ENCODE peak calls at places on chromosomes 1 and 21, in six cellular contexts. M is LoVo; A is AG10803; X is stimulated activated CD8-positive, alpha-beta memory T cell treated with anti-CD3 and anti-CD28 coated beads, Interleukin-7, amount 100 ng/mL, for 1 hour; L is stimulated activated CD4-positive, alpha-beta T cell treated with anti-CD3 and anti-CD28 coated beads, Interleukin-1b, Interleukin-23, amount 100 ng/mL, for 48 hours; V is thoracic aorta. E is an unnamed sample.

GRCh38 chr1:75130312-75130677 is 3.9 kb upstream of the LHX8 start:
- DNase-seq in M (no peak), A (no peak), X (no peak), L (no peak), V (no peak), E (no peak)

GRCh38 chr1:17065667-17066066 is 11.8 kb upstream of the SDHB start:
- DNase-seq in M (no peak), A (no peak), X (no peak), L (no peak), V (no peak), E (no peak)

GRCh38 chr1:46456411-46456963 is 33.1 kb upstream of the DMBX1 start:
- DNase-seq in M (no peak), A (peak), X (no peak), L (no peak), V (no peak), E (no peak)

GRCh38 chr1:224565611-224566406 is 50.3 kb upstream of the CNIH3 start:
- DNase-seq in M (no peak), A (no peak), X (no peak), L (no peak), V (no peak), E (no peak)

GRCh38 chr1:77796695-77797405 is 17.4 kb downstream of the MIGA1 start:
- DNase-seq in M (no peak), A (no peak), X (no peak), L (no peak), V (no peak), E (no peak)

GRCh38 chr1:30786264-30786991 is 28.9 kb upstream of the LAPTM5 start:
- DNase-seq in M (no peak), A (no peak), X (no peak), L (no peak), V (no peak), E (no peak)

GRCh38 chr21:14545906-14546480 is at the start of gene SAMSN1:
- DNase-seq in M (no peak), A (no peak), X (peak), L (peak), V (no peak), E (peak)

GRCh38 chr1:164524810-164525209 is 34.2 kb upstream of the PBX1 start:
- DNase-seq in M (no peak), A (peak), X (no peak), L (no peak), V (no peak), E (no peak)

GRCh38 chr1:3863231-3863935 is 6.1 kb downstream of the DFFB start:
- DNase-seq in M (no peak), A (no peak), X (no peak), L (no peak), V (no peak), E (no peak)

GRCh38 chr1:55478742-55479141 is 263.6 kb upstream of the USP24 start:
- DNase-seq in M (peak), A (peak), X (no peak), L (no peak), V (no peak), E (no peak)

GRCh38 chr1:173411835-173412742 is 65.0 kb upstream of the PRDX6 start:
- DNase-seq in M (peak), A (peak), X (no peak), L (no peak), V (no peak), E (no peak)

GRCh38 chr1:55700359-55701130 is 485.4 kb upstream of the USP24 start:
- DNase-seq in M (no peak), A (peak), X (no peak), L (no peak), V (no peak), E (no peak)

GRCh38 chr21:45330075-45330781 is 42.5 kb upstream of the POFUT2 start:
- DNase-seq in M (peak), A (peak), X (no peak), L (no peak), V (no peak), E (no peak)

GRCh38 chr1:34970220-34970735 is 14.9 kb downstream of the TMEM35B start:
- DNase-seq in M (no peak), A (peak), X (no peak), L (no peak), V (no peak), E (no peak)

GRCh38 chr1:66300986-66301451 is 232.9 kb upstream of the SGIP1 start:
- DNase-seq in M (peak), A (peak), X (no peak), L (peak), V (no peak), E (peak)

GRCh38 chr1:17207966-17208418 is 3.1 kb downstream of the PADI1 start:
- DNase-seq in M (peak), A (peak), X (no peak), L (peak), V (no peak), E (no peak)

GRCh38 chr1:187157115-187157514 is 328.4 kb downstream of the PLA2G4A start:
- DNase-seq in M (no peak), A (no peak), X (no peak), L (no peak), V (no peak), E (no peak)

GRCh38 chr21:45478816-45479669 is 63.2 kb downstream of the SLC19A1 start:
- DNase-seq in M (no peak), A (no peak), X (no peak), L (no peak), V (no peak), E (no peak)

GRCh38 chr1:150561830-150562367 is 12.7 kb downstream of the ADAMTSL4 start:
- DNase-seq in M (peak), A (peak), X (peak), L (peak), V (peak), E (peak)

GRCh38 chr1:198879711-198880306 is 241.0 kb downstream of the PTPRC start:
- DNase-seq in M (no peak), A (no peak), X (no peak), L (no peak), V (no peak), E (no peak)

GRCh38 chr21:15754640-15755039 is 24.9 kb downstream of the USP25 start:
- DNase-seq in M (no peak), A (peak), X (no peak), L (no peak), V (no peak), E (no peak)

GRCh38 chr1:200099040-200099439 is 71.5 kb downstream of the NR5A2 start:
- DNase-seq in M (no peak), A (peak), X (no peak), L (no peak), V (no peak), E (no peak)

GRCh38 chr21:28309596-28309995 is 683.1 kb downstream of the LTN1 start:
- DNase-seq in M (no peak), A (no peak), X (no peak), L (no peak), V (no peak), E (no peak)

GRCh38 chr1:55362558-55362957 is 147.4 kb upstream of the USP24 start:
- DNase-seq in M (no peak), A (peak), X (no peak), L (no peak), V (no peak), E (no peak)

GRCh38 chr21:34983680-34984086 is 65.4 kb downstream of the RUNX1 start:
- DNase-seq in M (no peak), A (peak), X (peak), L (peak), V (no peak), E (peak)

GRCh38 chr1:24236170-24237045 is 49.3 kb upstream of the IFNLR1 start:
- DNase-seq in M (peak), A (peak), X (no peak), L (peak), V (no peak), E (no peak)

GRCh38 chr1:165842363-165843129 is 15.1 kb downstream of the UCK2 start:
- DNase-seq in M (no peak), A (peak), X (no peak), L (peak), V (no peak), E (peak)